ENCODE peak calls at places on chromosome 10, in seven cellular contexts. One of them, this sample, is unnamed.

GRCh38 chr10:70198696-70199466 is 28.6 kb upstream of the SAR1A start:
- DNase-seq in fibroblast of the conjunctiva: no peak
- DNase-seq in mucosa of gallbladder: no peak
- DNase-seq in RKO: no peak
- DNase-seq in hypothalamus: no peak
- DNase-seq in glutamatergic neuron: no peak
- DNase-seq in activated T-cell treated with anti-CD3 and anti-CD28 coated beads for 1 hour: no peak
- DNase-seq in this sample: no peak

GRCh38 chr10:46091080-46091833 is 45.2 kb upstream of the MSMB start:
- DNase-seq in RKO: no peak
- DNase-seq in fibroblast of the conjunctiva: no peak
- DNase-seq in glutamatergic neuron: no peak
- DNase-seq in hypothalamus: no peak
- DNase-seq in mucosa of gallbladder: no peak
- DNase-seq in activated T-cell treated with anti-CD3 and anti-CD28 coated beads for 1 hour: no peak
- DNase-seq in this sample: no peak

GRCh38 chr10:93073539-93074136 is at the start of gene CYP26A1:
- DNase-seq in glutamatergic neuron: no peak
- DNase-seq in activated T-cell treated with anti-CD3 and anti-CD28 coated beads for 1 hour: no peak
- DNase-seq in mucosa of gallbladder: peak
- DNase-seq in hypothalamus: no peak
- DNase-seq in fibroblast of the conjunctiva: no peak
- DNase-seq in RKO: no peak
- DNase-seq in this sample: no peak

GRCh38 chr10:28800144-28800543 is 122.8 kb downstream of the BAMBI start:
- DNase-seq in glutamatergic neuron: no peak
- DNase-seq in activated T-cell treated with anti-CD3 and anti-CD28 coated beads for 1 hour: no peak
- DNase-seq in RKO: no peak
- DNase-seq in fibroblast of the conjunctiva: no peak
- DNase-seq in mucosa of gallbladder: no peak
- DNase-seq in hypothalamus: no peak
- DNase-seq in this sample: no peak

GRCh38 chr10:121332829-121333765 is 265.1 kb downstream of the FGFR2 start:
- DNase-seq in RKO: no peak
- DNase-seq in mucosa of gallbladder: no peak
- DNase-seq in glutamatergic neuron: no peak
- DNase-seq in hypothalamus: no peak
- DNase-seq in activated T-cell treated with anti-CD3 and anti-CD28 coated beads for 1 hour: no peak
- DNase-seq in fibroblast of the conjunctiva: no peak
- DNase-seq in this sample: no peak

GRCh38 chr10:67884842-67885680 is 605 bp downstream of the SIRT1 start:
- DNase-seq in hypothalamus: peak
- DNase-seq in glutamatergic neuron: peak
- DNase-seq in fibroblast of the conjunctiva: peak
- DNase-seq in activated T-cell treated with anti-CD3 and anti-CD28 coated beads for 1 hour: peak
- DNase-seq in mucosa of gallbladder: peak
- DNase-seq in RKO: peak
- DNase-seq in this sample: peak

GRCh38 chr10:73887038-73888015 is 13.0 kb upstream of the CAMK2G start:
- DNase-seq in hypothalamus: no peak
- DNase-seq in mucosa of gallbladder: peak
- DNase-seq in RKO: peak
- DNase-seq in activated T-cell treated with anti-CD3 and anti-CD28 coated beads for 1 hour: no peak
- DNase-seq in glutamatergic neuron: no peak
- DNase-seq in fibroblast of the conjunctiva: peak
- DNase-seq in this sample: peak

GRCh38 chr10:97687785-97688781 is 1.0 kb upstream of the AVPI1 start:
- DNase-seq in glutamatergic neuron: no peak
- DNase-seq in activated T-cell treated with anti-CD3 and anti-CD28 coated beads for 1 hour: no peak
- DNase-seq in mucosa of gallbladder: no peak
- DNase-seq in hypothalamus: no peak
- DNase-seq in fibroblast of the conjunctiva: peak
- DNase-seq in RKO: no peak
- DNase-seq in this sample: no peak

GRCh38 chr10:20858292-20859124 is 38.6 kb downstream of the NEBL start:
- DNase-seq in mucosa of gallbladder: no peak
- DNase-seq in hypothalamus: no peak
- DNase-seq in fibroblast of the conjunctiva: peak
- DNase-seq in glutamatergic neuron: no peak
- DNase-seq in RKO: peak
- DNase-seq in activated T-cell treated with anti-CD3 and anti-CD28 coated beads for 1 hour: no peak
- DNase-seq in this sample: no peak

GRCh38 chr10:62380002-62380401 is 5.8 kb downstream of the ZNF365 start:
- DNase-seq in mucosa of gallbladder: no peak
- DNase-seq in RKO: peak
- DNase-seq in glutamatergic neuron: no peak
- DNase-seq in activated T-cell treated with anti-CD3 and anti-CD28 coated beads for 1 hour: no peak
- DNase-seq in fibroblast of the conjunctiva: peak
- DNase-seq in hypothalamus: no peak
- DNase-seq in this sample: no peak

GRCh38 chr10:110209926-110210662 is 2.7 kb downstream of the MXI1 start:
- DNase-seq in glutamatergic neuron: peak
- DNase-seq in mucosa of gallbladder: peak
- DNase-seq in hypothalamus: no peak
- DNase-seq in RKO: peak
- DNase-seq in activated T-cell treated with anti-CD3 and anti-CD28 coated beads for 1 hour: peak
- DNase-seq in fibroblast of the conjunctiva: no peak
- DNase-seq in this sample: peak

GRCh38 chr10:27383595-27384542 is 120.2 kb upstream of the RAB18 start:
- DNase-seq in mucosa of gallbladder: no peak
- DNase-seq in activated T-cell treated with anti-CD3 and anti-CD28 coated beads for 1 hour: no peak
- DNase-seq in glutamatergic neuron: no peak
- DNase-seq in RKO: no peak
- DNase-seq in hypothalamus: no peak
- DNase-seq in fibroblast of the conjunctiva: no peak
- DNase-seq in this sample: no peak

GRCh38 chr10:75400769-75401568 is 595 bp downstream of the ZNF503 start:
- DNase-seq in hypothalamus: no peak
- DNase-seq in glutamatergic neuron: peak
- DNase-seq in mucosa of gallbladder: peak
- DNase-seq in activated T-cell treated with anti-CD3 and anti-CD28 coated beads for 1 hour: no peak
- DNase-seq in fibroblast of the conjunctiva: no peak
- DNase-seq in RKO: peak
- DNase-seq in this sample: peak

This sample was measured in colonic mucosa.